ENCODE peak calls at places on chromosomes 5 and 9, in seven cellular contexts. One of them, this sample, is unnamed. For H3K27me3, the result is how much of the 10 kb centered on the place peaks cover.

GRCh38 chr9:103397868-103398600 is 402.9 kb downstream of the CYLC2 start:
- DNase-seq in prostate gland: peak
- DNase-seq in Panc1: peak
- DNase-seq in stomach: peak
- DNase-seq in psoas muscle: no peak
- DNase-seq in breast epithelium: no peak
- DNase-seq in heart left ventricle: no peak
- DNase-seq in this sample: no peak

GRCh38 chr9:97470076-97470475 is 31.4 kb upstream of the TMOD1 start:
- DNase-seq in prostate gland: no peak
- DNase-seq in Panc1: no peak
- DNase-seq in stomach: no peak
- DNase-seq in psoas muscle: no peak
- DNase-seq in breast epithelium: no peak
- DNase-seq in heart left ventricle: no peak
- DNase-seq in this sample: no peak

GRCh38 chr9:18492612-18493011 is 18.7 kb downstream of the ADAMTSL1 start:
- DNase-seq in prostate gland: no peak
- DNase-seq in Panc1: no peak
- DNase-seq in stomach: no peak
- DNase-seq in psoas muscle: no peak
- DNase-seq in breast epithelium: no peak
- DNase-seq in heart left ventricle: no peak
- DNase-seq in this sample: no peak

GRCh38 chr9:114894801-114895433 is 35.5 kb downstream of the TNFSF8 start:
- DNase-seq in prostate gland: no peak
- DNase-seq in Panc1: no peak
- DNase-seq in stomach: no peak
- DNase-seq in psoas muscle: no peak
- DNase-seq in breast epithelium: no peak
- DNase-seq in heart left ventricle: no peak
- DNase-seq in this sample: no peak

GRCh38 chr5:132437604-132438275 is 52.8 kb downstream of the IRF1 start:
- DNase-seq in prostate gland: no peak
- DNase-seq in Panc1: no peak
- DNase-seq in stomach: peak
- DNase-seq in psoas muscle: peak
- DNase-seq in breast epithelium: peak
- DNase-seq in heart left ventricle: peak
- DNase-seq in this sample: no peak

GRCh38 chr9:2018764-2019548 is 3.8 kb downstream of the SMARCA2 start:
- DNase-seq in prostate gland: no peak
- DNase-seq in Panc1: no peak
- DNase-seq in stomach: no peak
- DNase-seq in psoas muscle: no peak
- DNase-seq in breast epithelium: no peak
- DNase-seq in heart left ventricle: no peak
- DNase-seq in this sample: no peak

GRCh38 chr5:180034564-180034963 is 37.0 kb downstream of the RNF130 start:
- DNase-seq in prostate gland: no peak
- DNase-seq in Panc1: no peak
- DNase-seq in stomach: no peak
- DNase-seq in psoas muscle: no peak
- DNase-seq in breast epithelium: no peak
- DNase-seq in heart left ventricle: no peak
- DNase-seq in this sample: no peak

GRCh38 chr5:74641014-74641777 is 668 bp upstream of the ENC1 start:
- DNase-seq in prostate gland: peak
- DNase-seq in Panc1: peak
- DNase-seq in stomach: peak
- DNase-seq in psoas muscle: peak
- DNase-seq in breast epithelium: peak
- DNase-seq in heart left ventricle: peak
- DNase-seq in this sample: peak

GRCh38 chr5:120160120-120160895 is 303.8 kb upstream of the PRR16 start:
- DNase-seq in prostate gland: no peak
- DNase-seq in Panc1: no peak
- DNase-seq in stomach: no peak
- DNase-seq in psoas muscle: no peak
- DNase-seq in breast epithelium: no peak
- DNase-seq in heart left ventricle: no peak
- DNase-seq in this sample: no peak

GRCh38 chr9:113650207-113651131 is 186.9 kb downstream of the RGS3 start:
- DNase-seq in prostate gland: no peak
- DNase-seq in Panc1: peak
- DNase-seq in stomach: no peak
- DNase-seq in psoas muscle: no peak
- DNase-seq in breast epithelium: no peak
- DNase-seq in heart left ventricle: no peak
- DNase-seq in this sample: no peak

GRCh38 chr5:5432020-5432707 is 9.7 kb downstream of the ICE1 start:
- DNase-seq in prostate gland: no peak
- DNase-seq in Panc1: no peak
- DNase-seq in stomach: no peak
- DNase-seq in psoas muscle: no peak
- DNase-seq in breast epithelium: no peak
- DNase-seq in heart left ventricle: no peak
- DNase-seq in this sample: no peak

GRCh38 chr5:134449167-134449566 is 37.5 kb upstream of the CDKN2AIPNL start:
- DNase-seq in prostate gland: no peak
- DNase-seq in Panc1: no peak
- DNase-seq in stomach: no peak
- DNase-seq in psoas muscle: no peak
- DNase-seq in breast epithelium: no peak
- DNase-seq in heart left ventricle: no peak
- DNase-seq in this sample: no peak

GRCh38 chr5:1468629-1469527 is 23.6 kb upstream of the SLC6A3 start:
- DNase-seq in prostate gland: no peak
- DNase-seq in Panc1: no peak
- DNase-seq in stomach: no peak
- DNase-seq in psoas muscle: no peak
- DNase-seq in breast epithelium: no peak
- DNase-seq in heart left ventricle: no peak
- DNase-seq in this sample: no peak

GRCh38 chr9:70594546-70594945 is 180.1 kb upstream of the KLF9 start:
- DNase-seq in prostate gland: no peak
- DNase-seq in Panc1: no peak
- DNase-seq in stomach: no peak
- DNase-seq in psoas muscle: no peak
- DNase-seq in breast epithelium: no peak
- DNase-seq in heart left ventricle: no peak
- DNase-seq in this sample: no peak

GRCh38 chr9:128702445-128702948 is at the start of gene PKN3:
- DNase-seq in prostate gland: peak
- DNase-seq in Panc1: no peak
- DNase-seq in stomach: peak
- DNase-seq in psoas muscle: peak
- DNase-seq in breast epithelium: peak
- DNase-seq in heart left ventricle: peak
- DNase-seq in this sample: peak
- H3K4me3 ChIP-seq in prostate gland: peak
- H3K4me3 ChIP-seq in Panc1: peak
- H3K4me3 ChIP-seq in stomach: peak
- H3K4me3 ChIP-seq in psoas muscle: peak
- H3K4me3 ChIP-seq in breast epithelium: peak
- H3K4me3 ChIP-seq in heart left ventricle: peak
- H3K4me3 ChIP-seq in this sample: peak

GRCh38 chr9:21585756-21586752 is 103.9 kb upstream of the IFNE start:
- DNase-seq in prostate gland: no peak
- DNase-seq in Panc1: no peak
- DNase-seq in stomach: no peak
- DNase-seq in psoas muscle: no peak
- DNase-seq in breast epithelium: no peak
- DNase-seq in heart left ventricle: no peak
- DNase-seq in this sample: no peak
- TF ChIP-seq CTCF in prostate gland: no peak
- TF ChIP-seq CTCF in Panc1: peak
- TF ChIP-seq CTCF in stomach: no peak
- TF ChIP-seq CTCF in psoas muscle: no peak
- TF ChIP-seq CTCF in breast epithelium: no peak
- TF ChIP-seq CTCF in heart left ventricle: no peak
- TF ChIP-seq CTCF in this sample: no peak

GRCh38 chr5:88886252-88886651 is 3.3 kb upstream of the MEF2C start:
- DNase-seq in prostate gland: no peak
- DNase-seq in Panc1: no peak
- DNase-seq in stomach: no peak
- DNase-seq in psoas muscle: no peak
- DNase-seq in breast epithelium: no peak
- DNase-seq in heart left ventricle: no peak
- DNase-seq in this sample: no peak
- H3K27me3 ChIP-seq in prostate gland: under half
- H3K27me3 ChIP-seq in Panc1: under half
- H3K27me3 ChIP-seq in stomach: under half
- H3K27me3 ChIP-seq in psoas muscle: under half
- H3K27me3 ChIP-seq in breast epithelium: under half
- H3K27me3 ChIP-seq in heart left ventricle: under half
- H3K27me3 ChIP-seq in this sample: under half

DNA sequence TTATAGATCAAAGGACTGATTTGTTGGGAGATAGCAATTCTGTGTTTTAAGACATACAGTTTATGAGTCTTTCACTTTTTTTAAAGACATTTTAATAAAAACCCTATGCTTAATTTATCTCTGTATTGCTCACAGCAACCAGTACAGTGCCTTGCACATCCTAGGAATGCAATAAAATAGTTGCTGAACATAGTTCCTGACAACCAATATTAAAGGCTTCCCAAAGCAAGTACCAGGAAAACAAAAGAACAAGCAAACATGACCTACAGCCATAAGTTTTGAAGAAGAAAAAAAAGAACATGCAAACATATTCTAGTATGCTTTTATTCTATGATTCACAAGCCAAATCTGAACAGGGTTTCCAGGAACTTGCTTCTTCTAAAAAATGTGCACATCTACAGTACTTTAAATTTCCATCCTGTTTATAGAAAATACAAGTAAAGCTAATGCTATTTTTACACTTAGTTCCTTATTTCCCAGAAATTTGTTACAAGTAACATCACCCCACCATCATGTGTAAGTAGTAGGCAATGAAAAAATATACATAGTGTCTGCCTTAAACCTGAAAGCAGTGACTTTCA is 4.5 kb downstream of the CEMIP2 start:
- DNase-seq in prostate gland: no peak
- DNase-seq in Panc1: no peak
- DNase-seq in stomach: no peak
- DNase-seq in psoas muscle: no peak
- DNase-seq in breast epithelium: no peak
- DNase-seq in heart left ventricle: no peak
- DNase-seq in this sample: no peak
- H3K4me3 ChIP-seq in prostate gland: no peak
- H3K4me3 ChIP-seq in Panc1: no peak
- H3K4me3 ChIP-seq in stomach: peak
- H3K4me3 ChIP-seq in psoas muscle: peak
- H3K4me3 ChIP-seq in breast epithelium: no peak
- H3K4me3 ChIP-seq in heart left ventricle: no peak
- H3K4me3 ChIP-seq in this sample: peak

GRCh38 chr5:107319921-107320320 is 350.8 kb downstream of the EFNA5 start:
- DNase-seq in prostate gland: no peak
- DNase-seq in Panc1: no peak
- DNase-seq in stomach: no peak
- DNase-seq in psoas muscle: no peak
- DNase-seq in breast epithelium: no peak
- DNase-seq in heart left ventricle: no peak
- DNase-seq in this sample: no peak

GRCh38 chr5:107320851-107321250 is 349.9 kb downstream of the EFNA5 start:
- DNase-seq in prostate gland: no peak
- DNase-seq in Panc1: no peak
- DNase-seq in stomach: no peak
- DNase-seq in psoas muscle: no peak
- DNase-seq in breast epithelium: no peak
- DNase-seq in heart left ventricle: no peak
- DNase-seq in this sample: no peak

GRCh38 chr5:107321906-107322305 is 348.8 kb downstream of the EFNA5 start:
- DNase-seq in prostate gland: no peak
- DNase-seq in Panc1: no peak
- DNase-seq in stomach: no peak
- DNase-seq in psoas muscle: no peak
- DNase-seq in breast epithelium: no peak
- DNase-seq in heart left ventricle: no peak
- DNase-seq in this sample: no peak

GRCh38 chr5:107322936-107323335 is 347.8 kb downstream of the EFNA5 start:
- DNase-seq in prostate gland: no peak
- DNase-seq in Panc1: no peak
- DNase-seq in stomach: no peak
- DNase-seq in psoas muscle: no peak
- DNase-seq in breast epithelium: no peak
- DNase-seq in heart left ventricle: no peak
- DNase-seq in this sample: no peak

DNA sequence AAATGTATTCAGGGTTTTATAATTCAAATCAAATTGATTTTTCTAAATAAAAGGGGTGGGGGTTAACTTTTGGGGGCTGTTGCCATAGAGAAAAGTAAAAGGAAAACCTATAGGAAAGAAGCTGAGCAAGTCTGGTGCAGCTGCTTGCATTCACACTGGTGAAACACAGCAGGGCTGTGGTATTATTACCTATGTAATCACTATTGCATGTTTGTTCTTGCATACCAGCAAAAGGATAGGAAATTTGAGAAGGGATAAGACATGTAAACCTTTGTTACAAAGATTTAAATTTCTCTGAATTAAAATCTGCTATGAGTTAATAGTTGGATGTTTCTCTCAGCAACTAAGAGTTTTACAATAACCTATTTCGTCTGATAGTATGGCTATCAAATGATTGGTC is 346.7 kb downstream of the EFNA5 start:
- DNase-seq in prostate gland: no peak
- DNase-seq in Panc1: no peak
- DNase-seq in stomach: no peak
- DNase-seq in psoas muscle: no peak
- DNase-seq in breast epithelium: no peak
- DNase-seq in heart left ventricle: no peak
- DNase-seq in this sample: no peak
- TF ChIP-seq CTCF in prostate gland: no peak
- TF ChIP-seq CTCF in Panc1: no peak
- TF ChIP-seq CTCF in stomach: no peak
- TF ChIP-seq CTCF in psoas muscle: no peak
- TF ChIP-seq CTCF in breast epithelium: no peak
- TF ChIP-seq CTCF in heart left ventricle: no peak
- TF ChIP-seq CTCF in this sample: no peak

DNA sequence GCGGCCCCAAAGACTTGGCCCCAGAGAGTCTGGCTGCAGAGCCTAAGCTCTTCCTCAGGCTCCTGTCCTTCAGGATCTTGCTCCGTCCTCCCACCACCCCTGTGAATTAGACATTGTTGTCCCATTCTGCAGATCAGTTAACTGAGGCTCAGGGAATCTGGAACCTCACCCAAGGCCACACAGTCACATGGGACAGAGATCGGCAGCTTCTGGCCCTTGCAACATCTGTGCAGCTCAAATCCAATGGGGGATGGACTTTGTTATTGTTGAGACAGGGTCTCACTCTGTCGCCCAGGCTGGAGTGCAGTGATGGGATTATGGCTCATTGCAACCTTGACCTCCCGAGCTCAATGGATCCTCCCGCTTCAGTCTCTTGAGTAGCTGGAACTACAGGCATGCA is 23.9 kb upstream of the LAMC3 start:
- DNase-seq in prostate gland: no peak
- DNase-seq in Panc1: no peak
- DNase-seq in stomach: no peak
- DNase-seq in psoas muscle: no peak
- DNase-seq in breast epithelium: no peak
- DNase-seq in heart left ventricle: no peak
- DNase-seq in this sample: no peak
- H3K27me3 ChIP-seq in prostate gland: under half
- H3K27me3 ChIP-seq in Panc1: under half
- H3K27me3 ChIP-seq in stomach: under half
- H3K27me3 ChIP-seq in psoas muscle: under half
- H3K27me3 ChIP-seq in breast epithelium: under half
- H3K27me3 ChIP-seq in heart left ventricle: under half
- H3K27me3 ChIP-seq in this sample: under half

This sample was measured in dorsolateral prefrontal cortex.